ENCODE peak calls at places on chromosome 20, in ten cellular contexts. R is cardiac muscle cell; G is pancreas; H is neural progenitor cell; L is fibroblast of lung; Q is HCT116; T is CD8-positive, alpha-beta T cell; C is mucosa of descending colon; F is testis; J is ovary. K is an unnamed sample. For H3K4me1, the result is how much of the 10 kb centered on the place peaks cover.

GRCh38 chr20:9160760-9161159 is 91.9 kb downstream of the PLCB4 start:
- DNase-seq in J (no peak), F (no peak), T (no peak), G (no peak), C (no peak), R (peak), H (no peak), L (peak), Q (no peak), K (no peak)

GRCh38 chr20:9279905-9280304 is 211.0 kb downstream of the PLCB4 start:
- DNase-seq in G (no peak), Q (no peak), F (no peak), J (no peak), L (no peak), T (no peak), R (no peak), H (peak), C (no peak), K (no peak)

GRCh38 chr20:48718914-48719578 is 108.8 kb downstream of the PREX1 start:
- DNase-seq in C (peak), R (no peak), G (no peak), J (no peak), Q (no peak), H (no peak), T (peak), F (no peak), L (no peak), K (no peak)

GRCh38 chr20:19998990-19999705 is 18.0 kb upstream of the NAA20 start:
- DNase-seq in L (no peak), H (no peak), J (no peak), G (peak), R (no peak), F (no peak), T (no peak), C (no peak), Q (no peak), K (no peak)

GRCh38 chr20:8473459-8473858 is 341.4 kb downstream of the PLCB1 start:
- DNase-seq in L (peak), Q (no peak), H (no peak), J (no peak), C (no peak), G (no peak), T (no peak), R (no peak), F (no peak), K (no peak)

GRCh38 chr20:31731321-31731717 is 7.8 kb upstream of the TPX2 start:
- DNase-seq in G (no peak), Q (no peak), L (no peak), J (no peak), H (no peak), R (no peak), T (no peak), C (no peak), F (no peak), K (no peak)

GRCh38 chr20:23547613-23548012 is 20.7 kb downstream of the CST9L start:
- DNase-seq in Q (no peak), J (no peak), H (no peak), F (no peak), R (no peak), L (no peak), C (no peak), G (no peak), T (no peak), K (no peak)

GRCh38 chr20:48728042-48728837 is 99.6 kb downstream of the PREX1 start:
- DNase-seq in C (peak), R (no peak), F (peak), G (no peak), L (no peak), J (no peak), H (no peak), Q (no peak), T (no peak), K (no peak)

GRCh38 chr20:4513720-4514119 is 208.0 kb upstream of the PRND start:
- DNase-seq in J (no peak), F (no peak), C (no peak), Q (peak), R (no peak), G (no peak), H (no peak), T (no peak), L (peak), K (no peak)

GRCh38 chr20:33490023-33490933 is at the start of gene CBFA2T2:
- DNase-seq in Q (peak), F (peak), T (no peak), C (peak), G (no peak), L (peak), J (peak), R (no peak), H (peak), K (peak)

GRCh38 chr20:19928379-19929360 is 88.5 kb upstream of the NAA20 start:
- DNase-seq in L (no peak), G (peak), H (no peak), Q (no peak), T (no peak), R (no peak), F (no peak), C (peak), J (no peak), K (no peak)

GRCh38 chr20:10876558-10876957 is 202.8 kb upstream of the JAG1 start:
- DNase-seq in R (no peak), T (no peak), Q (no peak), F (no peak), C (no peak), J (no peak), G (no peak), H (no peak), L (no peak), K (no peak)

GRCh38 chr20:63064310-63064709 is 57.5 kb upstream of the BHLHE23 start:
- DNase-seq in T (peak), H (no peak), J (no peak), Q (no peak), C (peak), R (no peak), L (no peak), G (no peak), F (no peak), K (peak)

GRCh38 chr20:5714261-5715041 is 35.8 kb upstream of the SHLD1 start:
- DNase-seq in F (no peak), G (no peak), T (peak), C (no peak), J (no peak), H (peak), L (no peak), R (no peak), Q (no peak), K (no peak)

GRCh38 chr20:48688579-48688978 is 139.2 kb downstream of the PREX1 start:
- DNase-seq in F (no peak), R (no peak), L (no peak), H (no peak), T (no peak), J (no peak), C (no peak), Q (no peak), G (no peak), K (no peak)

GRCh38 chr20:10784337-10785183 is 110.8 kb upstream of the JAG1 start:
- DNase-seq in J (no peak), G (no peak), C (no peak), T (no peak), L (peak), Q (no peak), R (no peak), H (no peak), F (no peak), K (no peak)

GRCh38 chr20:61640171-61640570 is 388.1 kb downstream of the CDH4 start:
- DNase-seq in Q (no peak), F (no peak), J (no peak), T (no peak), R (no peak), C (no peak), G (no peak), H (no peak), L (peak), K (no peak)

GRCh38 chr20:34546751-34547181 is 11.8 kb upstream of the MAP1LC3A start:
- DNase-seq in Q (no peak), J (no peak), R (no peak), T (no peak), H (no peak), C (peak), F (no peak), G (no peak), L (no peak), K (no peak)

GRCh38 chr20:59822291-59823029 is 111.0 kb downstream of the SYCP2 start:
- DNase-seq in T (no peak), H (no peak), L (no peak), Q (no peak), G (no peak), C (no peak), R (no peak), J (no peak), F (peak), K (no peak)

GRCh38 chr20:62117658-62118057 is 4.6 kb upstream of the LSM14B start:
- DNase-seq in L (no peak), J (no peak), T (peak), R (peak), C (peak), Q (no peak), H (peak), F (peak), G (no peak), K (no peak)

GRCh38 chr20:33663161-33664084 is 1.3 kb downstream of the C20orf144 start:
- DNase-seq in R (peak), H (peak), F (peak), Q (no peak), J (peak), C (peak), T (peak), G (peak), L (peak), K (no peak)

GRCh38 chr20:34538671-34539123 is 19.8 kb upstream of the MAP1LC3A start:
- DNase-seq in R (peak), H (peak), Q (no peak), F (peak), C (peak), L (no peak), T (peak), G (peak), J (peak), K (no peak)

GRCh38 chr20:19820520-19821211 is 62.6 kb downstream of the RIN2 start:
- DNase-seq in J (no peak), F (no peak), G (no peak), L (no peak), Q (no peak), H (no peak), T (no peak), C (no peak), R (no peak), K (no peak)

GRCh38 chr20:34083137-34083536 is 28.9 kb downstream of the EIF2S2 start:
- DNase-seq in R (peak), T (no peak), G (peak), L (peak), H (no peak), Q (no peak), F (peak), C (peak), J (peak), K (peak)

GRCh38 chr20:38726849-38727601 is 2.7 kb downstream of the SLC32A1 start:
- DNase-seq in C (no peak), F (peak), H (peak), T (peak), G (no peak), Q (no peak), J (no peak), L (no peak), R (peak), K (no peak)

GRCh38 chr20:47224857-47225256 is 131.6 kb downstream of the ZMYND8 start:
- DNase-seq in C (no peak), T (no peak), R (no peak), J (no peak), F (no peak), L (no peak), Q (no peak), G (no peak), H (no peak), K (no peak)
- H3K4me3 ChIP-seq in C (no peak), T (no peak), R (no peak), J (no peak), F (no peak), L (no peak), Q (no peak), G (no peak), H (no peak), K (no peak)

GRCh38 chr20:25257130-25257529 is 9.2 kb downstream of the PYGB start:
- DNase-seq in R (no peak), G (no peak), H (no peak), C (no peak), J (no peak), L (no peak), Q (no peak), T (no peak), F (no peak), K (peak)

GRCh38 chr20:25258828-25259227 is 10.9 kb downstream of the PYGB start:
- DNase-seq in C (no peak), Q (no peak), G (no peak), R (no peak), T (no peak), H (no peak), J (no peak), L (no peak), F (no peak), K (peak)

GRCh38 chr20:25258463-25258805 is 10.5 kb downstream of the PYGB start:
- DNase-seq in J (no peak), C (no peak), L (no peak), F (peak), R (no peak), G (no peak), Q (no peak), T (no peak), H (no peak), K (peak)

GRCh38 chr20:25259358-25259757 is 11.5 kb downstream of the PYGB start:
- DNase-seq in G (no peak), C (no peak), F (no peak), Q (no peak), L (no peak), J (no peak), T (no peak), H (no peak), R (no peak), K (peak)

DNA sequence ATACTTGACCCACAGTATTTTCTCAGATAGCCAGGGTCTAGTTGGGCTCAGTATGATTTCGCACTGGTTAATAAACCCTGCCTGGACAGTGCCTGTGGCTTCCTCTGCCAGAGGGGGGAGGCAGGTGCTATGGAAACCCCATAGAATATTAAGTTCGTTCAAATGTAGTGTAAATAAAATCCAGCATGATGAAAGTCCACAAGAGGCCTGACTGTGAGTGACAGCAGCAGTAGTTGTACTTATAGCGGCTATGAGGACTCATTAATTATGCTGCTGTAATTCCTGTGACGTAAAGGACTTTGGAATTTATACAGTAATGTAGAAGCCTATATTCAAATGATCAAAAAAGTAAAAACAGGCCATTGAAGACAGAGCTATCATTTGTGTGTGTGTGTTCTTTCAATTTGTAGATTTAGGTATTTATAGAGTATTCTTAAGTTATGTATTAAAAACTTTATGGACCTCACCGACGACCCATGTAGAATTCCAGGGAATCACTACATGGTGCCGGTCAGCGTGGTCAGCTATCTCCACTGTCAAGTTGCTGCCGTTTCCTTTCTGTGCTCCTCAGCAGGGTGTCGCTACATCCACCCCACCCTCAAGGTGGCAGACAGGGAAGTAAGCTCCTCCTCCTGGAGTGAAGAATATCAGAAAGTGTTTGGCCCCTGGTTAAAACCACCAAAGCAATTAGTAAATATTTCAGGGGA is 10.0 kb downstream of the PYGB start:
- DNase-seq in Q (no peak), L (no peak), G (no peak), F (no peak), J (no peak), H (no peak), T (no peak), C (no peak), R (no peak), K (no peak)
- H3K4me1 ChIP-seq in Q (under half), L (under half), G (under half), F (under half), J (under half), H (under half), T (under half), C (under half), R (half or more), K (under half)

GRCh38 chr20:25082498-25082873 is 545 bp upstream of the VSX1 start:
- DNase-seq in Q (no peak), F (no peak), H (peak), R (no peak), J (no peak), G (no peak), T (no peak), C (no peak), L (no peak), K (no peak)
- TF ChIP-seq CTCF in Q (no peak), F (no peak), H (peak), R (peak), J (no peak), G (no peak), T (no peak), C (no peak), L (no peak), K (no peak)

DNA sequence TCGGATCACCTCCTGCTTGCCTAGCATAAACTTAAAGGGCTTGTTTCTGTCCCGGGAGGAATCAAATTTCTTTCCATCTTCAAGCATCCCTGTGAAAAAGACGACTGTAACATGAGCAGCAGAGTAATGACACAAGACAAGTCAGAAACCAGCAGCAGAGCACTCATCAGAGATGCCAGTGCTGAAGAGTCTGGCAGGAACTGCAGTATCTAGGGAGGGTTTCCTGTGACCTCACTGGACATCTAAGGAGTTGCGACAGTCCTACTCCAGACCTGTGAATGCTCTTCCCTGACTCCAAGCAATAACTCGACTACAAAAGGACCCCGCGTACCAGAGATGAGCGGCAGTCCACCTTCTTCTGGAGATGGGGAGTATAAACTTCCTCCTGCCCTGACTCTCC is 17.3 kb downstream of the FKBP1A start:
- DNase-seq in H (no peak), F (no peak), L (peak), Q (no peak), C (no peak), G (no peak), R (no peak), T (no peak), J (no peak), K (no peak)
- H3K4me3 ChIP-seq in H (no peak), F (no peak), L (no peak), Q (no peak), C (no peak), G (no peak), R (no peak), T (no peak), J (no peak), K (no peak)

DNA sequence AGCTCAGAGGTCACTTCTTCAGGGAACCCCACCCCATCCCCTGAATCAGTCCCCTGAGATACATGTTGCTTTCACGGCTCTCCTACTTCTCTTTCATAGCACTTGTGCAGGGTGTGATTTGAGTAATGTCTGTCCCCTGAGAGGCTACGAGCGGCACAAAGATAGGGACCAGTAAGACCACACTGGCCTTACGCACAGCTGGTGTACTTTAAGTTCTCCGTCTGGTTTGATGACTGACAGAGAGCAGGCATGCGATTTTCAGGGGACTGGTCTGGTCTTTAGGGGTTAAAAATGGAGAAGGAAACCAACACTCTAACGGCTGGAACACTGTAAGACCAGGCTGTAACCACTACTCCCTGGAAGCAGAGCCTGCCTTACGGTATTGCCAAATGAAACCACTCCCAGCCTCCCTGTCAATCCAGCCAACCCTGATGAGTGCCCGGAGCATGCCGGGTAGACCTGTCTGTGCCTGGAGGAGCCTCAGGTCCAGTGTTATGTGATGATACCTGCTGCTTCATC is 47.1 kb downstream of the ELMO2 start:
- DNase-seq in L (no peak), G (no peak), R (peak), H (no peak), T (no peak), F (no peak), C (no peak), Q (no peak), J (no peak), K (no peak)
- H3K4me1 ChIP-seq in L (under half), G (under half), R (under half), H (under half), T (half or more), F (half or more), C (under half), Q (under half), J (under half), K (half or more)

GRCh38 chr20:58131581-58132142 is 96.8 kb downstream of the ANKRD60 start:
- DNase-seq in L (peak), C (no peak), H (no peak), J (no peak), G (no peak), T (no peak), R (no peak), F (no peak), Q (peak), K (peak)

GRCh38 chr20:58131111-58131510 is 97.3 kb downstream of the ANKRD60 start:
- DNase-seq in Q (no peak), J (peak), H (peak), C (no peak), T (no peak), F (no peak), G (no peak), L (peak), R (no peak), K (peak)

GRCh38 chr20:58135441-58136170 is 92.8 kb downstream of the ANKRD60 start:
- DNase-seq in J (peak), G (no peak), Q (no peak), T (no peak), L (peak), H (no peak), F (no peak), C (no peak), R (no peak), K (peak)

GRCh38 chr20:58130574-58130973 is 97.9 kb downstream of the ANKRD60 start:
- DNase-seq in L (peak), C (no peak), G (no peak), F (no peak), T (no peak), Q (no peak), J (no peak), H (peak), R (peak), K (peak)

DNA sequence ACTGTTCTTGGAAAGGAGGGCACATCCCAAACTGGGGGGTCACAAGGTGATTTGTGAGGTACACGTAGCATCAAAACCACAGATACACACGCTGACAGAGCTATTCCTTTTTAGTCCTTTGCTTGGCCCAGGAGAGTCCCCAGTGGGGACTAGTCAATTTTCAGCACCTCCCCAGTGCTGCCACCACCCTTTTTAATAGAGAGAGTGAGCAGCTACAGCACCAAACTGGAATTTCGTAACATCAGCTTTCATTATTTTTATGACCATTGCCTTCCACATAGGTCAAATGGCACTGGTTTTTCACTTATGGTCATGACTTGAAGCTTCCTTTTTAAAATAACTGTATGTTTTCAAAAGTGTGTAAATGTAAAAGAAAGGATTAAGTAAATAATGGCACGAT is 95.4 kb downstream of the ANKRD60 start:
- DNase-seq in J (no peak), H (no peak), Q (no peak), F (no peak), L (no peak), T (no peak), C (no peak), G (no peak), R (no peak), K (no peak)
- TF ChIP-seq CTCF in J (no peak), H (no peak), Q (no peak), F (no peak), L (peak), T (no peak), C (no peak), G (no peak), R (no peak), K (no peak)

GRCh38 chr20:47356526-47357295 is at the start of gene ZMYND8:
- DNase-seq in F (peak), L (peak), J (peak), C (peak), Q (peak), H (peak), R (peak), T (peak), G (peak), K (peak)

GRCh38 chr20:47359533-47360206 is 3.2 kb upstream of the ZMYND8 start:
- DNase-seq in T (no peak), J (no peak), L (no peak), Q (no peak), H (no peak), F (no peak), C (no peak), R (no peak), G (no peak), K (no peak)

GRCh38 chr20:47357296-47358051 is 975 bp upstream of the ZMYND8 start:
- DNase-seq in G (peak), J (peak), L (peak), Q (peak), R (peak), H (peak), F (peak), C (peak), T (peak), K (peak)

GRCh38 chr20:47358672-47359532 is 2.4 kb upstream of the ZMYND8 start:
- DNase-seq in Q (peak), G (peak), R (peak), T (no peak), J (peak), L (peak), F (peak), H (peak), C (peak), K (peak)

GRCh38 chr20:47358052-47358671 is 1.7 kb upstream of the ZMYND8 start:
- DNase-seq in H (no peak), G (no peak), F (no peak), J (no peak), T (no peak), L (no peak), Q (no peak), R (no peak), C (no peak), K (no peak)
- H3K4me3 ChIP-seq in H (peak), G (no peak), F (no peak), J (no peak), T (peak), L (no peak), Q (peak), R (no peak), C (no peak), K (peak)

K was measured in suprapubic skin.